ENCODE peak calls at places on chromosomes 5 and 9, in six cellular contexts. One of them, this sample, is unnamed.

GRCh38 chr9:103319979-103320378 is 324.8 kb downstream of the CYLC2 start:
- DNase-seq in lower lobe of right lung: no peak
- DNase-seq in AG04450: no peak
- DNase-seq in GM23248: no peak
- DNase-seq in fibroblast of lung: no peak
- DNase-seq in GM23338: no peak
- DNase-seq in this sample: no peak

GRCh38 chr5:76500633-76501393 is 97.7 kb downstream of the IQGAP2 start:
- DNase-seq in lower lobe of right lung: no peak
- DNase-seq in AG04450: no peak
- DNase-seq in GM23248: no peak
- DNase-seq in fibroblast of lung: peak
- DNase-seq in GM23338: no peak
- DNase-seq in this sample: no peak

GRCh38 chr9:130835441-130836298 is 616 bp downstream of the ABL1 start:
- DNase-seq in lower lobe of right lung: peak
- DNase-seq in AG04450: no peak
- DNase-seq in GM23248: peak
- DNase-seq in fibroblast of lung: peak
- DNase-seq in GM23338: peak
- DNase-seq in this sample: no peak

GRCh38 chr5:122897283-122897602 is 51.8 kb downstream of the SNX24 start:
- DNase-seq in lower lobe of right lung: no peak
- DNase-seq in AG04450: no peak
- DNase-seq in GM23248: no peak
- DNase-seq in fibroblast of lung: no peak
- DNase-seq in GM23338: no peak
- DNase-seq in this sample: no peak

GRCh38 chr9:98256632-98257218 is 1.3 kb upstream of the TBC1D2 start:
- DNase-seq in lower lobe of right lung: no peak
- DNase-seq in AG04450: no peak
- DNase-seq in GM23248: peak
- DNase-seq in fibroblast of lung: no peak
- DNase-seq in GM23338: peak
- DNase-seq in this sample: no peak

GRCh38 chr9:7185612-7186011 is 427.8 kb downstream of the KDM4C start:
- DNase-seq in lower lobe of right lung: no peak
- DNase-seq in AG04450: peak
- DNase-seq in GM23248: peak
- DNase-seq in fibroblast of lung: peak
- DNase-seq in GM23338: peak
- DNase-seq in this sample: peak

GRCh38 chr9:133818444-133818843 is 80.3 kb upstream of the SARDH start:
- DNase-seq in lower lobe of right lung: no peak
- DNase-seq in AG04450: no peak
- DNase-seq in GM23248: peak
- DNase-seq in fibroblast of lung: peak
- DNase-seq in GM23338: no peak
- DNase-seq in this sample: peak

GRCh38 chr9:8188720-8189407 is 389.3 kb upstream of the DMAC1 start:
- DNase-seq in lower lobe of right lung: no peak
- DNase-seq in AG04450: no peak
- DNase-seq in GM23248: no peak
- DNase-seq in fibroblast of lung: no peak
- DNase-seq in GM23338: no peak
- DNase-seq in this sample: peak

GRCh38 chr5:1113805-1114586 is 2.1 kb upstream of the SLC12A7 start:
- DNase-seq in lower lobe of right lung: no peak
- DNase-seq in AG04450: no peak
- DNase-seq in GM23248: no peak
- DNase-seq in fibroblast of lung: no peak
- DNase-seq in GM23338: no peak
- DNase-seq in this sample: no peak

GRCh38 chr9:33956544-33956943 is 92.1 kb downstream of the UBAP2 start:
- DNase-seq in lower lobe of right lung: no peak
- DNase-seq in AG04450: no peak
- DNase-seq in GM23248: no peak
- DNase-seq in fibroblast of lung: no peak
- DNase-seq in GM23338: no peak
- DNase-seq in this sample: no peak

GRCh38 chr5:38757451-38758245 is 88.2 kb upstream of the OSMR start:
- DNase-seq in lower lobe of right lung: no peak
- DNase-seq in AG04450: no peak
- DNase-seq in GM23248: no peak
- DNase-seq in fibroblast of lung: peak
- DNase-seq in GM23338: no peak
- DNase-seq in this sample: no peak

GRCh38 chr9:109320338-109320733 is 523 bp downstream of the EPB41L4B start:
- DNase-seq in lower lobe of right lung: no peak
- DNase-seq in AG04450: no peak
- DNase-seq in GM23248: peak
- DNase-seq in fibroblast of lung: no peak
- DNase-seq in GM23338: peak
- DNase-seq in this sample: no peak

GRCh38 chr9:121376214-121376830 is 6.3 kb upstream of the STOM start:
- DNase-seq in lower lobe of right lung: no peak
- DNase-seq in AG04450: no peak
- DNase-seq in GM23248: peak
- DNase-seq in fibroblast of lung: peak
- DNase-seq in GM23338: no peak
- DNase-seq in this sample: no peak

GRCh38 chr9:124311283-124311682 is 53.5 kb downstream of the NEK6 start:
- DNase-seq in lower lobe of right lung: no peak
- DNase-seq in AG04450: no peak
- DNase-seq in GM23248: no peak
- DNase-seq in fibroblast of lung: no peak
- DNase-seq in GM23338: peak
- DNase-seq in this sample: no peak

GRCh38 chr9:120893585-120893857 is 16.5 kb upstream of the PHF19 start:
- DNase-seq in lower lobe of right lung: no peak
- DNase-seq in AG04450: no peak
- DNase-seq in GM23248: peak
- DNase-seq in fibroblast of lung: peak
- DNase-seq in GM23338: no peak
- DNase-seq in this sample: peak

GRCh38 chr9:18216376-18216775 is 257.6 kb upstream of the ADAMTSL1 start:
- DNase-seq in lower lobe of right lung: no peak
- DNase-seq in AG04450: no peak
- DNase-seq in GM23248: no peak
- DNase-seq in fibroblast of lung: no peak
- DNase-seq in GM23338: no peak
- DNase-seq in this sample: no peak

GRCh38 chr9:23822331-23823169 is 3.5 kb downstream of the ELAVL2 start:
- DNase-seq in lower lobe of right lung: no peak
- DNase-seq in AG04450: no peak
- DNase-seq in GM23248: no peak
- DNase-seq in fibroblast of lung: no peak
- DNase-seq in GM23338: peak
- DNase-seq in this sample: no peak

GRCh38 chr9:23824241-23825142 is 1.5 kb downstream of the ELAVL2 start:
- DNase-seq in lower lobe of right lung: no peak
- DNase-seq in AG04450: no peak
- DNase-seq in GM23248: peak
- DNase-seq in fibroblast of lung: peak
- DNase-seq in GM23338: peak
- DNase-seq in this sample: no peak

GRCh38 chr9:23825143-23825531 is 903 bp downstream of the ELAVL2 start:
- DNase-seq in lower lobe of right lung: no peak
- DNase-seq in AG04450: no peak
- DNase-seq in GM23248: no peak
- DNase-seq in fibroblast of lung: no peak
- DNase-seq in GM23338: peak
- DNase-seq in this sample: no peak

GRCh38 chr9:23825700-23826099 is 340 bp downstream of the ELAVL2 start:
- DNase-seq in lower lobe of right lung: no peak
- DNase-seq in AG04450: no peak
- DNase-seq in GM23248: peak
- DNase-seq in fibroblast of lung: peak
- DNase-seq in GM23338: no peak
- DNase-seq in this sample: no peak

DNA sequence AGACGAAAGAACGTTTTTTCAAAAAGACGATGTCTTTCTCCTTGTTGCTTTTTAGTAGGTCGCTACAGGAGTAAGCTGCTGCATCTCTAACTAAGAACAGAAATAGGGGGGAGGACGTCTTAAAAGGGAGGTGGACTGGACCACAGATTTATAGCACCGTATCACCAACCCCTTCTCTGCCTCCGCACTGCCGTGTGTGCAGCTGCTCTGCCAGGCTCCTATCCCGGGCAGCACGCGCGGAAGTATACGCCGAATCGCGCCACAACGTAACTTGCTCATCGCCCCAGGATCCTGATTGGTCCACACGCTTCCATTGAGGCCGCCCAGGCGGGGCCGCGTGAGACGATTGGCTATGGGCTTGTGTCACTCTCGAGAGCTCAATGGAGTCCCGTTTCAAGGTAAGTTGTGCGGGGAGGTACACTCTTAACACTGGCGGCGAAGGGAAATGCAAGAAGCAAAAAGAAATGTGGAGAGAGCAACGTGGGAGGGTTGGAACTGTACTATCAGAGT is at the start of gene ELAVL2:
- DNase-seq in lower lobe of right lung: peak
- DNase-seq in AG04450: peak
- DNase-seq in GM23248: peak
- DNase-seq in fibroblast of lung: peak
- DNase-seq in GM23338: peak
- DNase-seq in this sample: peak
- H3K4me3 ChIP-seq in lower lobe of right lung: peak
- H3K4me3 ChIP-seq in AG04450: peak
- H3K4me3 ChIP-seq in GM23248: peak
- H3K4me3 ChIP-seq in fibroblast of lung: peak
- H3K4me3 ChIP-seq in GM23338: peak
- H3K4me3 ChIP-seq in this sample: peak

GRCh38 chr9:135077497-135078200 is 9.8 kb upstream of the OLFM1 start:
- DNase-seq in lower lobe of right lung: no peak
- DNase-seq in AG04450: no peak
- DNase-seq in GM23248: peak
- DNase-seq in fibroblast of lung: peak
- DNase-seq in GM23338: peak
- DNase-seq in this sample: no peak

GRCh38 chr9:135078361-135078821 is 9.1 kb upstream of the OLFM1 start:
- DNase-seq in lower lobe of right lung: no peak
- DNase-seq in AG04450: no peak
- DNase-seq in GM23248: no peak
- DNase-seq in fibroblast of lung: no peak
- DNase-seq in GM23338: no peak
- DNase-seq in this sample: no peak

GRCh38 chr9:135075234-135076142 is 12.0 kb upstream of the OLFM1 start:
- DNase-seq in lower lobe of right lung: peak
- DNase-seq in AG04450: no peak
- DNase-seq in GM23248: peak
- DNase-seq in fibroblast of lung: peak
- DNase-seq in GM23338: peak
- DNase-seq in this sample: no peak

GRCh38 chr9:135076143-135076875 is 11.2 kb upstream of the OLFM1 start:
- DNase-seq in lower lobe of right lung: no peak
- DNase-seq in AG04450: no peak
- DNase-seq in GM23248: no peak
- DNase-seq in fibroblast of lung: no peak
- DNase-seq in GM23338: no peak
- DNase-seq in this sample: no peak

GRCh38 chr9:135076876-135077430 is 10.5 kb upstream of the OLFM1 start:
- DNase-seq in lower lobe of right lung: no peak
- DNase-seq in AG04450: no peak
- DNase-seq in GM23248: no peak
- DNase-seq in fibroblast of lung: no peak
- DNase-seq in GM23338: no peak
- DNase-seq in this sample: no peak
- H3K4me3 ChIP-seq in lower lobe of right lung: peak
- H3K4me3 ChIP-seq in AG04450: no peak
- H3K4me3 ChIP-seq in GM23248: no peak
- H3K4me3 ChIP-seq in fibroblast of lung: no peak
- H3K4me3 ChIP-seq in GM23338: no peak
- H3K4me3 ChIP-seq in this sample: no peak

GRCh38 chr5:131268758-131269370 is 5.0 kb downstream of the CDC42SE2 start:
- DNase-seq in lower lobe of right lung: no peak
- DNase-seq in AG04450: no peak
- DNase-seq in GM23248: peak
- DNase-seq in fibroblast of lung: peak
- DNase-seq in GM23338: no peak
- DNase-seq in this sample: no peak
- H3K4me3 ChIP-seq in lower lobe of right lung: no peak
- H3K4me3 ChIP-seq in AG04450: no peak
- H3K4me3 ChIP-seq in GM23248: no peak
- H3K4me3 ChIP-seq in fibroblast of lung: no peak
- H3K4me3 ChIP-seq in GM23338: no peak
- H3K4me3 ChIP-seq in this sample: no peak

DNA sequence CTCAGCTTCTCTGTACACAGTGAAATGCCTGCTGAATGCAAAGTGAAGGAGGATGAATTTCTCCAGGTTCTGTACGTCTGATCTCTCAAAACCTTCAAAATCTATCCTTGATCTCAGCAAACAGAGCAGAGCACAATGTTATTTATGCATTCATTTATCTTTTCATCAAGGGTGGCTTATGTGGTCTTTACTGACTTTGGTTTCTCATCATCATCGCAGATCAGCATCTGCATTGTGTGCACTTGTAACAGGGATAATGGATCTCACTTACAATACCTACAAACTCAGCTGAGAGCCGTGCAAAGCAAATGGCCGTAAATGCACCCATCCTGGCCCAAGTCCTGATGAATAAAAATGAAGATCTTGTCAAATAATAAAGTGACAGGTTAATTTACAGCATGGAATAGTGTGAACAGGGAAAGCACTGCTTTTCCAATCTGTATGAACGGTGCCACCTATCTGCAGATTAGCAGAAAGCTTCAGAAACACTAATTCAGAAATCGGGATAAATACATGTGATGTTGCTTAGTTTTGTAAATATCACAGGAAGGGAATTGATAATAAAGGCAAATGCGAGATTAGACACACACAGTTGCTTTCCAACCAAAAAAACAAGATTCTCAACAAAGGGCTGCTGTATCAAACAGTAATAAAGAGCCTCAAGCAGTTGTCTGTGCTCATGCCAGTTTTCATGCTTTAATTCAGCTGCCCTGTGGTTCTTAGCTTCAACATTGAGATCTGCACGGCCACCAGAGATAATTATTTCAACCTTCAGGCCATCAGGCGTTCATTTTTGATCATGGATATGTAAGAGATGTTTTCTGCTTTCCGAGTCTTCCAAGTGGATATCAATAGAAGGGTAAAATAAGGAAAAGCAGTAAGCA is 153.3 kb upstream of the POU5F2 start:
- DNase-seq in lower lobe of right lung: no peak
- DNase-seq in AG04450: no peak
- DNase-seq in GM23248: peak
- DNase-seq in fibroblast of lung: no peak
- DNase-seq in GM23338: peak
- DNase-seq in this sample: no peak
- H3K4me3 ChIP-seq in lower lobe of right lung: no peak
- H3K4me3 ChIP-seq in AG04450: no peak
- H3K4me3 ChIP-seq in GM23248: no peak
- H3K4me3 ChIP-seq in fibroblast of lung: no peak
- H3K4me3 ChIP-seq in GM23338: no peak
- H3K4me3 ChIP-seq in this sample: no peak

DNA sequence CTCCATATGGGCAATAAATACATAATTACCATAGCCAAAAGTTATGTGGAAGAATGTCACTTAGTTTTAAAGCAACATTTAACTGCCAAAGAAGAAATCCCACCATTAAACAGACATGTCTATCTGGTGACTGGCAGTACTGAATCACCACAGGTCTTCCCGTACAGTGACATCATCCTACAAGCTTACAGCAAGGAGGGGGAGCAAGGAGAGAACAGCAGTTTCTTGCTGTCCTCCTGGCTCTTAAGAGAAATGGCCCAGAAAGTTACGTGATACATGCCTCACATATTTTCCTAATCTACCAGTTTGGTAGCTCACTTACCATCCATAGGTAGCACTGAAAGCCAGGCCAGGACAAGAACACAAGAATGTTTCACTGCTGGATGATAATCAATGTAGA is 671.0 kb downstream of the DMRTA1 start:
- DNase-seq in lower lobe of right lung: no peak
- DNase-seq in AG04450: peak
- DNase-seq in GM23248: peak
- DNase-seq in fibroblast of lung: peak
- DNase-seq in GM23338: no peak
- DNase-seq in this sample: peak
- H3K4me3 ChIP-seq in lower lobe of right lung: no peak
- H3K4me3 ChIP-seq in AG04450: no peak
- H3K4me3 ChIP-seq in GM23248: no peak
- H3K4me3 ChIP-seq in fibroblast of lung: no peak
- H3K4me3 ChIP-seq in GM23338: no peak
- H3K4me3 ChIP-seq in this sample: no peak

This sample was measured in skeletal muscle cell.